ENCODE peak calls at places on chromosome 16, in seven cellular contexts. B is IMR-90, W is H1, U is neuronal stem cell, D is H9, N is mesendoderm, G is mesenchymal stem cell. E is an unnamed sample.

GRCh38 chr16:79360267-79360666 is 240.3 kb downstream of the MAF start:
- DNase-seq in N (no peak), W (no peak), B (no peak), D (no peak), U (no peak), G (no peak), E (peak; percentile 40)

GRCh38 chr16:4323845-4324478 is 8.1 kb downstream of the GLIS2 start:
- DNase-seq in B (peak; percentile 42), D (peak; percentile 78), N (peak; percentile 77), W (peak; percentile 77), G (peak; percentile 79), U (no peak), E (no peak)

GRCh38 chr16:27317738-27318398 is 4.1 kb downstream of the IL4R start:
- DNase-seq in N (no peak), G (no peak), W (no peak), U (no peak), B (no peak), D (no peak), E (no peak)

GRCh38 chr16:56866955-56867830 is 2.2 kb downstream of the SLC12A3 start:
- DNase-seq in G (peak; percentile 64), N (peak; percentile 60), U (peak; percentile 61), D (no peak), W (peak; percentile 63), B (peak; percentile 67), E (no peak)

GRCh38 chr16:19382084-19382801 is 35.4 kb upstream of the TMC5 start:
- DNase-seq in G (no peak), D (no peak), W (no peak), B (no peak), U (no peak), N (no peak), E (no peak)

GRCh38 chr16:84518804-84519341 is 14.4 kb upstream of the MEAK7 start:
- DNase-seq in B (no peak), D (no peak), U (no peak), G (no peak), W (no peak), N (no peak), E (peak; percentile 62)

GRCh38 chr16:88784074-88784855 is 755 bp downstream of the PIEZO1 start:
- DNase-seq in W (peak; percentile 83), B (peak; percentile 72), N (peak; percentile 87), U (no peak), G (peak; percentile 86), D (peak; percentile 64), E (peak; percentile 87)

GRCh38 chr16:28915181-28915580 is 9.9 kb downstream of the RABEP2 start:
- DNase-seq in W (no peak), D (no peak), N (no peak), U (no peak), B (peak; percentile 76), G (peak; percentile 37), E (peak; percentile 98)

GRCh38 chr16:80910434-80910833 is 96.3 kb downstream of the CMC2 start:
- DNase-seq in W (no peak), U (no peak), B (no peak), G (no peak), N (no peak), D (no peak), E (no peak)

GRCh38 chr16:72856797-72857196 is 191.1 kb downstream of the ZFHX3 start:
- DNase-seq in N (peak; percentile 54), U (no peak), D (peak; percentile 61), G (no peak), B (no peak), W (peak; percentile 71), E (no peak)

GRCh38 chr16:83552193-83552592 is 255.6 kb upstream of the HSBP1 start:
- DNase-seq in G (peak; percentile 61), D (no peak), W (no peak), N (no peak), B (peak; percentile 77), U (no peak), E (no peak)

GRCh38 chr16:53068423-53068833 is 13.6 kb downstream of the CHD9 start:
- DNase-seq in W (no peak), B (no peak), D (no peak), N (no peak), G (no peak), U (no peak), E (no peak)

GRCh38 chr16:57446530-57447141 is 549 bp downstream of the CIAPIN1 start:
- DNase-seq in G (peak; percentile 68), W (no peak), U (no peak), N (peak; percentile 40), B (peak; percentile 4), D (no peak), E (no peak)

GRCh38 chr16:14186007-14186953 is 115.2 kb downstream of the MRTFB start:
- DNase-seq in D (peak; percentile 45), U (peak; percentile 38), B (peak; percentile 79), W (peak; percentile 63), N (peak; percentile 68), G (peak; percentile 97), E (peak; percentile 58)

GRCh38 chr16:75093598-75094540 is 22.7 kb downstream of the LDHD start:
- DNase-seq in W (no peak), N (no peak), G (no peak), D (no peak), U (no peak), B (no peak), E (peak; percentile 82)

GRCh38 chr16:88703486-88704309 is 2.5 kb downstream of the RNF166 start:
- DNase-seq in B (no peak), D (no peak), N (no peak), U (no peak), W (no peak), G (no peak), E (no peak)

GRCh38 chr16:75433732-75434413 is 570 bp upstream of the CFDP1 start:
- DNase-seq in B (peak; percentile 97), G (peak; percentile 98), W (peak; percentile 71), D (peak; percentile 78), U (no peak), N (peak; percentile 96), E (peak; percentile 87)

GRCh38 chr16:84055801-84056634 is 13.4 kb upstream of the SLC38A8 start:
- DNase-seq in U (no peak), G (no peak), B (no peak), W (no peak), N (peak; percentile 38), D (no peak), E (no peak)

GRCh38 chr16:25481636-25482035 is 210.1 kb upstream of the HS3ST4 start:
- DNase-seq in U (peak; percentile 4), W (no peak), D (peak; percentile 38), B (no peak), N (peak; percentile 96), G (no peak), E (peak; percentile 87)

GRCh38 chr16:22684282-22685161 is 129.4 kb upstream of the HS3ST2 start:
- DNase-seq in N (no peak), U (no peak), B (peak; percentile 40), D (no peak), W (no peak), G (no peak), E (no peak)

GRCh38 chr16:16861546-16861945 is 482.6 kb downstream of the NPIPA7 start:
- DNase-seq in G (peak; percentile 0), D (peak; percentile 56), N (peak; percentile 55), U (peak; percentile 55), B (peak; percentile 32), W (peak; percentile 67), E (peak; percentile 71)

GRCh38 chr16:7085776-7086175 is 246.9 kb upstream of the RBFOX1 start:
- DNase-seq in B (no peak), U (no peak), G (no peak), D (no peak), W (no peak), N (no peak), E (no peak)

DNA sequence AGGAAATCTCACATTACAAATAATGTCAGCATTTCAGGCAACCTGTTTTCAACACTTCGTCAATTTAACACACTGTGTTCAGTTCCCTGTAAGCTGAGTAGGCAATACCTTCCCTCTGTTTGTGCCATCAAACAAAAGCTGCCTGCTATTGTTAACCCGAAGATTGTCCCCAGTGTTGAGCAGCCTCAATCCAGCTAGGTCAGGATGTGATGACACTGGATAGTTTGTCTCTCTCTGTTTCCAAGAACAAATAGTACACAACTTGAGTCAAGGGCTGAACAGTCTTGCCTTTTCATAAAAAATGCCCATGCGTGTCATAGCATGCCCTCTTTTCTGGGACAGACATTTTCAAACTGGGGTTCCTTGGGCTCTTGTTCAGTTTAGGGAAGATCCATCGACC is 36.4 kb downstream of the HSD17B2 start:
- DNase-seq in D (no peak), G (no peak), B (no peak), U (no peak), N (no peak), W (no peak), E (no peak)
- H3K18ac ChIP-seq in D (no peak overlapping the region), G (no peak overlapping the region), B (peak overlapping the region; percentile 83), U (no peak overlapping the region), N (no peak overlapping the region), W (no peak overlapping the region), E (no peak overlapping the region)

GRCh38 chr16:55678061-55678935 is 22.5 kb downstream of the SLC6A2 start:
- DNase-seq in B (no peak), W (no peak), N (no peak), D (no peak), G (no peak), U (no peak), E (no peak)
- H3K79me1 ChIP-seq in B (no peaks in the 10 kb centered on the region), W (no peaks in the 10 kb centered on the region), N (no peaks in the 10 kb centered on the region), D (no peaks in the 10 kb centered on the region), G (no peaks in the 10 kb centered on the region), U (no peaks in the 10 kb centered on the region), E (no peaks in the 10 kb centered on the region)

DNA sequence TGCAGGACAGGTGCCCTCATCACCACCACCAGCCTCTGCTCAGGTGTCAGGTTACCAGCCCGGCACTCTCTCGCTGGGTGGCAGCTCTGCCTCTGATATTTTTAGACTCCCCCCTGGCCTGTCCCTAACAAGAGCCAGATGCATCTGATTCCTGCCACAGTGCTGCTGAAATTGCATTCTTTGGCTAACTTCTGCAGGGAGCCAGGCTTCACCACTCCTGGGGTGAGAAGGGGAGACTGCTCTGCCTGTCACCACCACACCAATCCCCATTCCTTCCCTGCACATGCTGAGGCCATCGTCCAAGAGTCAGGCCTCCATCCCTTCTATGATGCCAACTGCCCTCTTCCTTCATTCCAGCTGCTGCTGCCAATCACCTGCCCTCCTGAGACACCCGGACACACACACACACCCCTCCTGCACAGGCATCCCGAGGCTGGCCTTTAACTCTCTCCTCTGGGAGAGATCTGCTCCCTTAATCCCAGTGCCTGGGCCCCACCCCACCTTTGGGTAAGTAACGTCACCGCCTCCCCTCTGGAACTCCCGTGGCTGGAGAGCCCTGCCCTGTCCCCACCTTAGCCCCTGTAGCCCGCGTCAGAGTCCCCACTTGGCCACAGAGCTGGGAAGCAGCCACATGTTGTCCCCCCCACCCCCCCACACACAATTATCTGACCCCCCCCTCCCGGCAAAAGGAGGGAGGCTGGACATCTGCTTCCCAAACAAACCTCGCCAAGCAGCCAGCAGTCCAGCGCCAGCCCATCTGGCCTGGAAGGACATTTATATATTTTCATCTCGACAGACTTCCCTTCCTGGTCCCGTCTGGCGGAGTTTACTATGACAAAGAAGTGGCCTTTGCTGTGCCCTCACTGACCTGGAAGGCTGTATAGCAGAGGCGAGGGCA is 2.8 kb downstream of the EMP2 start:
- DNase-seq in D (peak; percentile 52), N (peak; percentile 45), W (no peak), B (no peak), U (no peak), G (no peak), E (no peak)
- H3K4me2 ChIP-seq in D (peak overlapping the region; percentile 20), N (no peak overlapping the region), W (peak overlapping the region; percentile 25), B (no peak overlapping the region), U (no peak overlapping the region), G (no peak overlapping the region), E (peak overlapping the region; percentile 24)

DNA sequence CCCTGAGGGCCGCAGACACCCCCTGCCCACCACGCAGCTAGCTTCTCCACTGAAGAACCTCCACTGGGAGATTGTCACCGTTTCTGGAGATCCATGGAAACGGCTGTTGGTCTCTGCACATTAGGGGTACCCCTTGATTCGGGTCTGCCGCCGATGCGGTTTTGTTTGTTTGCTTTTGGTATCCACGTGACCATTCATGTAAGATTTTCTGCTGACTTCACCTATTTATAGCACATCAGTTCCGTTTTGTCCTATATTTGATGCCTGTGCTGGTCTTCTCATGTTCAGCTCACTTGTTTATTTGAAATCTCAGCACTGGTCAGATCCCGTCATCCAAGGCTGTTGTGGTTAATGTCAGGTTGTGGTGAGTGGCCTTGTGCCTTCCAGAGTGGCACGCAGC is 21.1 kb downstream of the CRAMP1 start:
- DNase-seq in W (no peak), B (no peak), G (no peak), N (no peak), D (no peak), U (no peak), E (no peak)
- H3K18ac ChIP-seq in W (no peak overlapping the region), B (no peak overlapping the region), G (no peak overlapping the region), N (no peak overlapping the region), D (no peak overlapping the region), U (no peak overlapping the region), E (no peak overlapping the region)

E was measured in trophoblast cell.